ENCODE peak calls at places on chromosomes 3 and 15, in six cellular contexts. Y, R, I, D, K and L are unnamed samples.

GRCh38 chr15:44296625-44297524 is 8.4 kb downstream of the GOLM2 start:
- DNase-seq in Y (no peak), R (no peak), I (no peak), D (no peak), K (no peak), L (no peak)

GRCh38 chr15:52857471-52857870 is 67.3 kb upstream of the ONECUT1 start:
- DNase-seq in Y (no peak), R (no peak), I (no peak), D (no peak), K (no peak), L (no peak)

GRCh38 chr3:188518416-188518815 is 364.5 kb downstream of the LPP start:
- DNase-seq in Y (no peak), R (no peak), I (no peak), D (no peak), K (no peak), L (no peak)

GRCh38 chr15:30922469-30923311 is 19.0 kb downstream of the FAN1 start:
- DNase-seq in Y (no peak), R (no peak), I (no peak), D (peak; percentile 51), K (no peak), L (no peak)

GRCh38 chr3:153853163-153853562 is 268.0 kb upstream of the ARHGEF26 start:
- DNase-seq in Y (no peak), R (no peak), I (no peak), D (no peak), K (no peak), L (no peak)

GRCh38 chr3:106765342-106765741 is 611.9 kb upstream of the CCDC54 start:
- DNase-seq in Y (no peak), R (no peak), I (no peak), D (no peak), K (no peak), L (no peak)

GRCh38 chr15:49991587-49991986 is 127.4 kb downstream of the ATP8B4 start:
- DNase-seq in Y (no peak), R (no peak), I (no peak), D (no peak), K (no peak), L (no peak)

GRCh38 chr15:41671656-41672636 is 11.7 kb downstream of the MGA start:
- DNase-seq in Y (no peak), R (no peak), I (no peak), D (no peak), K (no peak), L (no peak)

GRCh38 chr3:71370467-71370866 is 213.1 kb downstream of the FOXP1 start:
- DNase-seq in Y (no peak), R (no peak), I (no peak), D (no peak), K (no peak), L (no peak)

GRCh38 chr3:186418601-186419238 is 56.7 kb upstream of the DGKG start:
- DNase-seq in Y (no peak), R (no peak), I (no peak), D (no peak), K (no peak), L (no peak)

GRCh38 chr15:73750441-73750840 is 2.7 kb downstream of the INSYN1 start:
- DNase-seq in Y (no peak), R (no peak), I (no peak), D (no peak), K (no peak), L (no peak)

GRCh38 chr15:78208341-78208844 is 26.0 kb downstream of the ACSBG1 start:
- DNase-seq in Y (no peak), R (no peak), I (no peak), D (peak; percentile 22), K (no peak), L (no peak)

GRCh38 chr15:81097893-81098280 is 36.2 kb upstream of the CFAP161 start:
- DNase-seq in Y (no peak), R (no peak), I (no peak), D (no peak), K (no peak), L (no peak)

GRCh38 chr3:72127843-72128242 is 342.9 kb upstream of the PROK2 start:
- DNase-seq in Y (no peak), R (no peak), I (no peak), D (no peak), K (no peak), L (no peak)

GRCh38 chr3:183892610-183893214 is 8.0 kb upstream of the PARL start:
- DNase-seq in Y (no peak), R (no peak), I (no peak), D (no peak), K (no peak), L (no peak)

GRCh38 chr15:77838595-77838994 is 205.9 kb upstream of the LINGO1 start:
- DNase-seq in Y (no peak), R (no peak), I (peak; percentile 39), D (no peak), K (no peak), L (peak; percentile 17)

GRCh38 chr3:46892285-46893145 is 15.0 kb downstream of the PTH1R start:
- DNase-seq in Y (peak; percentile 86), R (peak; percentile 71), I (peak; percentile 90), D (peak; percentile 73), K (no peak), L (peak; percentile 42)

GRCh38 chr15:85832389-85832788 is 37.7 kb upstream of the KLHL25 start:
- DNase-seq in Y (no peak), R (no peak), I (no peak), D (no peak), K (no peak), L (no peak)

GRCh38 chr3:177899275-177900067 is 636.8 kb upstream of the KCNMB2 start:
- DNase-seq in Y (no peak), R (no peak), I (no peak), D (no peak), K (no peak), L (no peak)

GRCh38 chr15:70427120-70427519 is 329.4 kb upstream of the TLE3 start:
- DNase-seq in Y (no peak), R (no peak), I (no peak), D (no peak), K (no peak), L (no peak)

GRCh38 chr3:129058441-129059194 is 2.0 kb upstream of the GP9 start:
- DNase-seq in Y (no peak), R (no peak), I (no peak), D (peak; percentile 59), K (no peak), L (peak; percentile 26)

GRCh38 chr15:45795487-45796069 is 160.7 kb downstream of the SQOR start:
- DNase-seq in Y (no peak), R (no peak), I (no peak), D (peak; percentile 31), K (no peak), L (no peak)

GRCh38 chr3:160401301-160402095 is 2.0 kb downstream of the SMC4 start:
- DNase-seq in Y (no peak), R (no peak), I (no peak), D (peak; percentile 29), K (no peak), L (no peak)

GRCh38 chr15:40593588-40594428 is at the start of gene KNL1:
- DNase-seq in Y (peak; percentile 83), R (peak; percentile 71), I (peak; percentile 91), D (peak; percentile 92), K (peak; percentile 87), L (peak; percentile 95)

GRCh38 chr3:72189344-72189743 is 404.4 kb upstream of the PROK2 start:
- DNase-seq in Y (no peak), R (no peak), I (no peak), D (no peak), K (no peak), L (no peak)

DNA sequence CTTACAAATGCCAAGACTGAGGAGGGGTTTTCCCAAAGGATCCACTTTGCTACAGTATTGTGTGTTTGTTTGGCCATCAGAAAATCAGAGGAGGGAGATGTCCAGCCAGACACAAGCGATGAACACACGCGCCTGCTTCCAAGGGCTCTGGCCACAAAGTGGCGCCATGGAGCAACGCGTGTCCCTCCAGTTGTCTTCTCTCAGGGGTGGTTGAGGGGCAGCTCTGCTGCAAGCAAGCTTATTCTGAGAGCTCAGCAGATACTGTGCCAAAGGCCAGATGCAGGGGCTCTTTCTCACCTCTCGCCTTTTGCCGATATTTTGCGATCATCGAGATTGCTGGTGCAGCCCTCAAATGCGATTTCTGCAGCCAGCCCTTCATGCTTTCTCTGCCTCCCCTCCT is 88.9 kb upstream of the OSBPL11 start:
- DNase-seq in Y (no peak), R (no peak), I (peak; percentile 58), D (peak; percentile 39), K (no peak), L (no peak)
- TF ChIP-seq CTCF in Y (peak; percentile 12), R (no peak), I (peak; percentile 39), D (peak; percentile 13), K (no peak), L (peak; percentile 63)

GRCh38 chr3:5569152-5569551 is 381.6 kb downstream of the EDEM1 start:
- DNase-seq in Y (no peak), R (no peak), I (no peak), D (no peak), K (no peak), L (no peak)

GRCh38 chr3:5565026-5565425 is 377.5 kb downstream of the EDEM1 start:
- DNase-seq in Y (no peak), R (no peak), I (no peak), D (no peak), K (no peak), L (no peak)

GRCh38 chr3:5567113-5567512 is 379.6 kb downstream of the EDEM1 start:
- DNase-seq in Y (no peak), R (no peak), I (no peak), D (no peak), K (no peak), L (no peak)

GRCh38 chr3:5572168-5572567 is 384.7 kb downstream of the EDEM1 start:
- DNase-seq in Y (no peak), R (no peak), I (no peak), D (no peak), K (no peak), L (no peak)

GRCh38 chr3:5568451-5568850 is 380.9 kb downstream of the EDEM1 start:
- DNase-seq in Y (no peak), R (no peak), I (no peak), D (no peak), K (no peak), L (no peak)
- TF ChIP-seq CTCF in Y (no peak), R (no peak), I (no peak), D (no peak), K (no peak), L (no peak)

GRCh38 chr3:155738580-155739076 is 6.2 kb downstream of the PLCH1 start:
- DNase-seq in Y (no peak), R (no peak), I (no peak), D (no peak), K (no peak), L (no peak)

GRCh38 chr3:155741598-155741997 is 3.3 kb downstream of the PLCH1 start:
- DNase-seq in Y (no peak), R (no peak), I (no peak), D (no peak), K (no peak), L (no peak)

GRCh38 chr3:155737844-155738460 is 6.9 kb downstream of the PLCH1 start:
- DNase-seq in Y (no peak), R (no peak), I (no peak), D (peak; percentile 75), K (no peak), L (no peak)

GRCh38 chr3:155741081-155741480 is 3.8 kb downstream of the PLCH1 start:
- DNase-seq in Y (no peak), R (no peak), I (no peak), D (no peak), K (no peak), L (no peak)

GRCh38 chr3:155739154-155739553 is 5.7 kb downstream of the PLCH1 start:
- DNase-seq in Y (no peak), R (no peak), I (no peak), D (no peak), K (no peak), L (no peak)
- TF ChIP-seq CTCF in Y (no peak), R (no peak), I (no peak), D (no peak), K (no peak), L (peak; percentile 38)

GRCh38 chr3:8713901-8714759 is 19.5 kb upstream of the CAV3 start:
- DNase-seq in Y (no peak), R (no peak), I (no peak), D (no peak), K (no peak), L (no peak)
- TF ChIP-seq CTCF in Y (no peak), R (no peak), I (no peak), D (no peak), K (no peak), L (peak; percentile 57)